ENCODE peak calls at places on chromosomes 3 and 15, in five cellular contexts. B is mucosa of gallbladder, Z is epithelial cell of esophagus, I is cerebellum, R is NCI-H526. O is an unnamed sample.

GRCh38 chr3:85288257-85288656 is 329.5 kb downstream of the CADM2 start:
- DNase-seq in B (no peak), Z (no peak), I (no peak), R (no peak), O (no peak)

GRCh38 chr15:78317145-78317836 is 17.9 kb upstream of the SKIC8 start:
- DNase-seq in B (peak), Z (peak), I (peak), R (peak), O (peak)

GRCh38 chr3:153097213-153097612 is 64.8 kb upstream of the RAP2B start:
- DNase-seq in B (no peak), Z (no peak), I (no peak), R (no peak), O (no peak)

GRCh38 chr3:172515130-172515918 is 7.9 kb downstream of the TNFSF10 start:
- DNase-seq in B (no peak), Z (no peak), I (no peak), R (no peak), O (no peak)

GRCh38 chr3:126305427-126305826 is 51.8 kb downstream of the KLF15 start:
- DNase-seq in B (no peak), Z (peak), I (no peak), R (no peak), O (no peak)

GRCh38 chr3:186359078-186359477 is 3.0 kb downstream of the DGKG start:
- DNase-seq in B (no peak), Z (no peak), I (no peak), R (no peak), O (no peak)

GRCh38 chr15:101010781-101011180 is 91.6 kb downstream of the LRRK1 start:
- DNase-seq in B (peak), Z (no peak), I (no peak), R (no peak), O (no peak)

GRCh38 chr3:101998256-101998926 is 149.1 kb downstream of the NFKBIZ start:
- DNase-seq in B (no peak), Z (no peak), I (no peak), R (no peak), O (no peak)

GRCh38 chr3:160953681-160954080 is 151.5 kb downstream of the B3GALNT1 start:
- DNase-seq in B (no peak), Z (no peak), I (no peak), R (no peak), O (no peak)

GRCh38 chr3:171873561-171873960 is 30.4 kb downstream of the TMEM212 start:
- DNase-seq in B (no peak), Z (peak), I (no peak), R (no peak), O (no peak)

GRCh38 chr3:45191924-45192417 is 34.1 kb downstream of the TMEM158 start:
- DNase-seq in B (no peak), Z (no peak), I (no peak), R (no peak), O (no peak)

GRCh38 chr3:161266731-161267150 is 45.6 kb downstream of the NMD3 start:
- DNase-seq in B (no peak), Z (peak), I (no peak), R (no peak), O (no peak)

GRCh38 chr3:189204467-189204866 is 32.7 kb downstream of the TPRG1 start:
- DNase-seq in B (no peak), Z (no peak), I (no peak), R (no peak), O (no peak)

GRCh38 chr3:129276385-129276784 is 2.3 kb upstream of the HMCES start:
- DNase-seq in B (no peak), Z (no peak), I (no peak), R (no peak), O (no peak)

GRCh38 chr15:39657714-39658113 is 76.8 kb downstream of the THBS1 start:
- DNase-seq in B (no peak), Z (peak), I (no peak), R (no peak), O (no peak)

GRCh38 chr3:65922441-65922840 is 116.3 kb downstream of the MAGI1 start:
- DNase-seq in B (no peak), Z (no peak), I (no peak), R (no peak), O (no peak)

GRCh38 chr3:189170559-189170958 is 1.2 kb upstream of the TPRG1 start:
- DNase-seq in B (no peak), Z (no peak), I (no peak), R (no peak), O (no peak)

GRCh38 chr15:57559875-57560274 is 31.8 kb upstream of the MYZAP start:
- DNase-seq in B (peak), Z (peak), I (peak), R (peak), O (no peak)

GRCh38 chr3:128808672-128809071 is 70.7 kb upstream of the ACAD9 start:
- DNase-seq in B (no peak), Z (no peak), I (no peak), R (no peak), O (no peak)

GRCh38 chr3:112314618-112315017 is 18.3 kb upstream of the CD200 start:
- DNase-seq in B (no peak), Z (no peak), I (no peak), R (no peak), O (no peak)

GRCh38 chr3:197501496-197501878 is 54.3 kb downstream of the BDH1 start:
- DNase-seq in B (no peak), Z (no peak), I (peak), R (peak), O (peak)

GRCh38 chr3:149371001-149371722 is 6.3 kb downstream of the TM4SF1 start:
- DNase-seq in B (no peak), Z (peak), I (no peak), R (peak), O (no peak)

GRCh38 chr3:150253622-150254021 is 154.5 kb upstream of the TSC22D2 start:
- DNase-seq in B (no peak), Z (peak), I (no peak), R (no peak), O (no peak)

GRCh38 chr15:92082217-92082843 is 228.8 kb downstream of the SLCO3A1 start:
- DNase-seq in B (peak), Z (peak), I (peak), R (peak), O (no peak)

GRCh38 chr3:159634414-159634813 is 354.2 kb upstream of the IL12A start:
- DNase-seq in B (no peak), Z (peak), I (no peak), R (no peak), O (no peak)

GRCh38 chr3:128274837-128275236 is 121.6 kb downstream of the EEFSEC start:
- DNase-seq in B (no peak), Z (peak), I (no peak), R (no peak), O (no peak)